ENCODE peak calls at places on chromosomes 11 and 22, in ten cellular contexts. J, I, M, Y, S, E, U, V, C and T are unnamed samples.

GRCh38 chr11:48054994-48055291 is 74.6 kb downstream of the PTPRJ start:
- DNase-seq in I (no peak), E (no peak), M (no peak), V (no peak), Y (no peak), U (no peak), J (no peak), C (no peak), S (no peak), T (no peak)

GRCh38 chr11:2767071-2767470 is 67.3 kb upstream of the KCNQ1OT1 start:
- DNase-seq in U (no peak), E (no peak), M (no peak), I (no peak), S (no peak), Y (no peak), V (no peak), J (no peak), C (peak), T (no peak)

GRCh38 chr11:126710804-126711399 is 289.7 kb downstream of the KIRREL3 start:
- DNase-seq in Y (no peak), M (no peak), S (no peak), C (no peak), J (no peak), I (no peak), U (no peak), V (no peak), E (no peak), T (no peak)

GRCh38 chr11:17401316-17401715 is 12.9 kb upstream of the KCNJ11 start:
- DNase-seq in I (no peak), C (no peak), U (no peak), E (no peak), M (no peak), V (peak), J (no peak), Y (no peak), S (no peak), T (no peak)

GRCh38 chr11:116386118-116386699 is 386.6 kb downstream of the BUD13 start:
- DNase-seq in V (no peak), E (no peak), I (no peak), S (no peak), M (no peak), C (no peak), U (no peak), J (no peak), Y (no peak), T (no peak)

GRCh38 chr11:66529655-66530054 is 16.2 kb downstream of the ZDHHC24 start:
- DNase-seq in U (no peak), S (no peak), I (no peak), Y (no peak), M (no peak), C (no peak), J (no peak), E (no peak), V (no peak), T (no peak)

GRCh38 chr11:73734996-73735395 is 25.9 kb downstream of the RAB6A start:
- DNase-seq in J (no peak), Y (no peak), I (no peak), V (no peak), S (no peak), U (no peak), C (no peak), M (peak), E (no peak), T (no peak)

GRCh38 chr22:46537946-46538815 is 761 bp upstream of the CELSR1 start:
- DNase-seq in J (no peak), S (no peak), V (no peak), E (no peak), U (no peak), I (no peak), C (no peak), Y (no peak), M (peak), T (no peak)

GRCh38 chr11:61725632-61726280 is 26.7 kb upstream of the MYRF start:
- DNase-seq in J (no peak), I (peak), M (peak), Y (no peak), E (no peak), V (no peak), U (no peak), S (no peak), C (no peak), T (no peak)

GRCh38 chr11:1928038-1928890 is 8.8 kb downstream of the TNNT3 start:
- DNase-seq in Y (no peak), I (no peak), U (no peak), S (no peak), C (no peak), J (peak), M (no peak), V (no peak), E (no peak), T (no peak)

GRCh38 chr11:14578551-14578956 is 58.4 kb upstream of the PSMA1 start:
- DNase-seq in J (no peak), U (peak), C (no peak), Y (no peak), S (peak), E (peak), V (no peak), I (no peak), M (peak), T (peak)

GRCh38 chr22:42500164-42500835 is 19.3 kb downstream of the RRP7A start:
- DNase-seq in E (peak), J (peak), I (peak), V (peak), Y (peak), U (peak), C (peak), S (peak), M (peak), T (peak)
- TF ChIP-seq POLR2A in E (no peak), J (no peak), I (no peak), V (no peak), Y (no peak), U (no peak), C (no peak), S (peak), M (no peak), T (no peak)

DNA sequence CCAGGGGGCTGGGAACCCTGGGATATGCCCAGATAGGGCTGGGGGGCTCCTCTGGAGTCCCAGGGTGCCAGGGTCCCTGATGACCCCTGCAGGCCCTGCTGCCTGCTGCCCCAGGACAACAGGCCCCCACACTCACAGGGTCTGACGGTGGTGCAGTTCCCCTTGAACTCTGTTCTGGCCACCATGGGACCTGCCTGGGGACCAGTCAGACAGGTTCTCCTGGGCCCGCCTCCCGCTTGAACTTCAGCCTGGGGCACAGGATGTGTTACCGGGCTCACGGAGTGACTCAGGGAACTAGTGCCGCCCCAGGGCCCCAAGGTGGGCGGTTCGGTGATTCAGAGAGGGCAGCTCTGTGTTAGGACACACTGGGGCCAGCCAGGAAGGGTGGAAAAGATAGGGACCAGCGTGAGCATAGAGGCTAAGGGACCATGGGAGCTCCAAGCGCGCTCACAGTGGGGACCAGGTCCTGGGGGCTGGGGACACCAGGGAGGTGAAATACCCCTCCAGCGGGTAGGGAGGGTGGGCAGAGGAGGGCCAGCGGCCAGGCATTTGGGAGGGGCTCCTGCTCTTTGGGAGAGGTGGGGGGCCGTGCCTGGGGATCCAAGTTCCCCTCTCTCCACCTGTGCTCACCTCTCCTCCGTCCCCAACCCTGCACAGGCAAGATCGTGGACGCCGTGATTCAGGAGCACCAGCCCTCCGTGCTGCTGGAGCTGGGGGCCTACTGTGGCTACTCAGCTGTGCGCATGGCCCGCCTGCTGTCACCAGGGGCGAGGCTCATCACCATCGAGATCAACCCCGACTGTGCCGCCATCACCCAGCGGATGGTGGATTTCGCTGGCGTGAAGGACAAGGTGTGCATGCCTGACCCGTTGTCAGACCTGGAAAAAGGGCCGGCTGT is 21.5 kb upstream of the TXNRD2 start:
- DNase-seq in U (peak), V (no peak), J (no peak), M (peak), Y (no peak), I (no peak), C (peak), E (no peak), S (no peak), T (no peak)
- TF ChIP-seq POLR2A in U (peak), V (no peak), J (no peak), M (no peak), Y (no peak), I (no peak), C (no peak), E (no peak), S (peak), T (no peak)

GRCh38 chr11:3827434-3828186 is 13.1 kb downstream of the RHOG start:
- DNase-seq in J (no peak), U (no peak), M (no peak), E (no peak), Y (no peak), S (no peak), C (no peak), V (no peak), I (no peak), T (no peak)
- TF ChIP-seq POLR2A in J (no peak), U (no peak), M (no peak), E (no peak), Y (no peak), S (peak), C (no peak), V (no peak), I (no peak), T (no peak)

DNA sequence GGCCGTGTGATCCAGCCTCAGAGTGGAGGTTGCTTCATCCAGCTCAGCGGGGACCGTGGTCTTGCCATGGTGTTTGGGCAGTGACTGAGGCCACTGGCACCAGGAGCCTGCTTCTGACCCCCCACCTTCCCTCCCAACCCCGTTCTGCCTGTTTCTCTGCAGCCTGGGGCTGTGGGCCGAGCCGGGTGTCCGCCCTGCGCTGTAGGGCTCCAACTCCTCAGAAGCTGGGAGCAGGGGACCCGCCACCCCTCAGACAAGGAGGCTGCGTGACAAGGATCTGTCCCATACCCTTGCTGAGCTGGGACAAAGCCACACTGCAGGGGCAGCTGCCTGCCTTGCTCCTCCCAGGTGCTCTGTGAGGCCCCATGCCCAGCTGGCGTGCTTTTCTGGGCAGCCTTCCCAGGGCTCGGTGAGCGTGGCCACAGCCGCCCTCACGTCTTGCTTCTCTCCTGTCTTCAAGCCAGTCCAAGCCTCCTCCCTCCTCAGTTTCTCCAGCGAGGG is 11.7 kb upstream of the ARFGAP3 start:
- DNase-seq in M (peak), Y (no peak), S (no peak), I (no peak), E (no peak), J (no peak), V (peak), U (peak), C (no peak), T (no peak)
- TF ChIP-seq POLR2A in M (no peak), Y (no peak), S (no peak), I (no peak), E (no peak), J (no peak), V (peak), U (no peak), C (no peak), T (no peak)

DNA sequence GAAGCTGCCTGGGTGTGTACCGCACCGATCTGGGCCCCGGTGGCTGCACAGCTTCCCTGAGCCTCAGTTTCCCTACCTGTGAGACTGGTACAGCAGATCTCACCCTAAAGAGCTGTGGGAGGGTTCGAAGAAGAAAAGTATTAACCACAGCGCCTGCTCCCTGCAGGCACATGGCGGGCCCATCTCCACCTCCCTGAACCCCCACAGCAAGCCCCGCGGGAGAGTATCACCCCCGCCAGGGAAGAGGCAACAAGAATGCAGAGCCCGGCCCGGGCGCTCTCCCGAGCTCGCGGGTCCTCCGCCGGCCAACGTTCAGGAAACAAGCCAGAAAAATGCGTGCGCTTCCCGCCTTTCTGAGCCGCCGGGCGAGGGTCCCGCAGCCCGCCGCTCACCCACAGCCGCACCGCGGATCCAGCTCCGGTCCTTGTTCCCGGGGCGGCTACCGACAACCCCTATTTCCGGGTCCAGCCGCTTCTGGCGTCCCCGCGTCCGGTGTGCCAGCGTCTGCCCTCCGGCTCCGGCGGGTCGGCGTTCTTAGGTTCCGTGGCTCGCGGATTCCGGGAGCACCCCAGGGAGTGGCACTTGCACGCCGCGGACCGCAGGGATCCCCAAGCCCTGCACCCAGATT is at the start of gene TOP3B:
- DNase-seq in I (peak), E (peak), C (peak), Y (peak), V (peak), M (peak), J (peak), S (peak), U (peak), T (peak)
- TF ChIP-seq POLR2A in I (peak), E (no peak), C (no peak), Y (no peak), V (peak), M (peak), J (peak), S (no peak), U (no peak), T (peak)

GRCh38 chr11:65431452-65432132 is 9.0 kb downstream of the NEAT1 start:
- DNase-seq in V (no peak), U (peak), S (no peak), Y (no peak), J (no peak), I (no peak), C (no peak), E (no peak), M (peak), T (no peak)
- TF ChIP-seq POLR2A in V (no peak), U (peak), S (peak), Y (no peak), J (no peak), I (no peak), C (no peak), E (no peak), M (peak), T (peak)

GRCh38 chr11:108906329-108906728 is 241.5 kb downstream of the DDX10 start:
- DNase-seq in V (no peak), S (no peak), C (no peak), Y (no peak), I (no peak), U (no peak), M (peak), E (no peak), J (no peak), T (no peak)
- TF ChIP-seq POLR2A in V (no peak), S (no peak), C (no peak), Y (no peak), I (no peak), U (no peak), M (no peak), E (no peak), J (no peak), T (no peak)